ENCODE peak calls at places on chromosomes 1 and 21, in nine cellular contexts. W, V, B, H, G, A, F, E and S are unnamed samples.

GRCh38 chr1:86155061-86155806 is 1.3 kb downstream of the COL24A1 start:
- DNase-seq in W (peak; percentile 42), V (no peak), B (peak; percentile 72), H (no peak), G (peak; percentile 27), A (no peak), F (peak; percentile 60), E (no peak), S (no peak)

GRCh38 chr1:27564264-27564579 is 39.7 kb downstream of the AHDC1 start:
- DNase-seq in W (no peak), V (no peak), B (no peak), H (no peak), G (no peak), A (no peak), F (no peak), E (no peak), S (no peak)

GRCh38 chr1:88744142-88744541 is 60.1 kb downstream of the PKN2 start:
- DNase-seq in W (no peak), V (no peak), B (no peak), H (no peak), G (no peak), A (no peak), F (no peak), E (no peak), S (no peak)

GRCh38 chr1:44808063-44808937 is at the start of gene BTBD19:
- DNase-seq in W (peak; percentile 95), V (no peak), B (peak; percentile 87), H (no peak), G (peak; percentile 96), A (no peak), F (peak; percentile 94), E (no peak), S (peak; percentile 55)

GRCh38 chr1:205169248-205169647 is 42.3 kb downstream of the DSTYK start:
- DNase-seq in W (no peak), V (no peak), B (no peak), H (no peak), G (no peak), A (no peak), F (no peak), E (no peak), S (no peak)

GRCh38 chr1:101697057-101697456 is 299.7 kb downstream of the OLFM3 start:
- DNase-seq in W (peak; percentile 38), V (no peak), B (no peak), H (no peak), G (peak; percentile 32), A (no peak), F (no peak), E (no peak), S (no peak)

GRCh38 chr1:225476100-225476511 is 48.3 kb upstream of the LBR start:
- DNase-seq in W (no peak), V (no peak), B (no peak), H (no peak), G (no peak), A (no peak), F (no peak), E (no peak), S (no peak)

GRCh38 chr21:45542242-45542666 is at the start of gene SLC19A1:
- DNase-seq in W (peak; percentile 51), V (peak; percentile 42), B (peak; percentile 85), H (peak; percentile 78), G (peak; percentile 45), A (no peak), F (peak; percentile 80), E (peak; percentile 73), S (peak; percentile 64)

GRCh38 chr1:167095368-167095767 is 1.5 kb downstream of the STYXL2 start:
- DNase-seq in W (peak; percentile 34), V (peak; percentile 73), B (no peak), H (no peak), G (peak; percentile 35), A (no peak), F (no peak), E (no peak), S (no peak)

GRCh38 chr1:221439008-221439733 is 302.7 kb downstream of the DUSP10 start:
- DNase-seq in W (peak; percentile 51), V (peak; percentile 69), B (no peak), H (peak; percentile 70), G (peak; percentile 90), A (no peak), F (no peak), E (no peak), S (no peak)

GRCh38 chr1:155322571-155322952 is 1.9 kb downstream of the RUSC1 start:
- DNase-seq in W (peak; percentile 60), V (no peak), B (peak; percentile 82), H (no peak), G (peak; percentile 73), A (no peak), F (no peak), E (peak; percentile 33), S (no peak)

GRCh38 chr1:154873321-154873950 is 3.4 kb upstream of the KCNN3 start:
- DNase-seq in W (no peak), V (no peak), B (no peak), H (no peak), G (no peak), A (no peak), F (no peak), E (no peak), S (no peak)

GRCh38 chr1:226051356-226051755 is 11.2 kb upstream of the H3-3A start:
- DNase-seq in W (no peak), V (no peak), B (no peak), H (no peak), G (no peak), A (no peak), F (no peak), E (no peak), S (no peak)

GRCh38 chr1:77406661-77407060 is 124.8 kb downstream of the AK5 start:
- DNase-seq in W (no peak), V (no peak), B (no peak), H (no peak), G (peak; percentile 14), A (no peak), F (no peak), E (no peak), S (no peak)

GRCh38 chr1:100699744-100700143 is 19.8 kb upstream of the VCAM1 start:
- DNase-seq in W (peak; percentile 80), V (no peak), B (no peak), H (no peak), G (peak; percentile 74), A (no peak), F (no peak), E (no peak), S (no peak)

GRCh38 chr21:43916691-43917514 is 51.9 kb downstream of the AGPAT3 start:
- DNase-seq in W (peak; percentile 35), V (no peak), B (no peak), H (peak; percentile 84), G (no peak), A (no peak), F (no peak), E (no peak), S (peak; percentile 84)

GRCh38 chr21:43919871-43920801 is 55.1 kb downstream of the AGPAT3 start:
- DNase-seq in W (no peak), V (no peak), B (no peak), H (no peak), G (no peak), A (no peak), F (peak; percentile 21), E (no peak), S (no peak)

GRCh38 chr21:43917515-43918384 is 52.7 kb downstream of the AGPAT3 start:
- DNase-seq in W (no peak), V (no peak), B (no peak), H (peak; percentile 59), G (no peak), A (no peak), F (peak; percentile 8), E (no peak), S (no peak)

GRCh38 chr21:43919283-43919682 is 54.3 kb downstream of the AGPAT3 start:
- DNase-seq in W (no peak), V (no peak), B (no peak), H (no peak), G (no peak), A (no peak), F (no peak), E (no peak), S (no peak)

GRCh38 chr21:43918385-43918947 is 53.4 kb downstream of the AGPAT3 start:
- DNase-seq in W (no peak), V (no peak), B (no peak), H (no peak), G (no peak), A (no peak), F (peak; percentile 24), E (no peak), S (no peak)
- H3K4me1 ChIP-seq in W (no peaks in the 10 kb centered on the region), V (peaks cover 2% of the 10 kb centered on the region), B (no peaks in the 10 kb centered on the region), H (peaks cover 54% of the 10 kb centered on the region), G (peaks cover 32% of the 10 kb centered on the region), A (peaks cover 16% of the 10 kb centered on the region), F (no peaks in the 10 kb centered on the region), E (no peaks in the 10 kb centered on the region), S (peaks cover 58% of the 10 kb centered on the region)

GRCh38 chr1:17525996-17526686 is 13.4 kb upstream of the ARHGEF10L start:
- DNase-seq in W (no peak), V (no peak), B (no peak), H (no peak), G (no peak), A (no peak), F (no peak), E (no peak), S (no peak)
- H3K27ac ChIP-seq in W (no peak overlapping the region), V (no peak overlapping the region), B (no peak overlapping the region), H (no peak overlapping the region), G (no peak overlapping the region), A (peak overlapping the region; percentile 84), F (peak overlapping the region; percentile 29), E (no peak overlapping the region), S (no peak overlapping the region)

GRCh38 chr1:15525043-15525958 is 1.3 kb upstream of the CASP9 start:
- DNase-seq in W (no peak), V (peak; percentile 99), B (no peak), H (no peak), G (no peak), A (peak; percentile 98), F (peak; percentile 54), E (peak; percentile 24), S (no peak)
- H3K4me3 ChIP-seq in W (peak overlapping the region; percentile 68), V (peak overlapping the region; percentile 61), B (no peak overlapping the region), H (peak overlapping the region; percentile 71), G (peak overlapping the region; percentile 60), A (peak overlapping the region; percentile 98), F (peak overlapping the region; percentile 28), E (peak overlapping the region; percentile 83), S (peak overlapping the region; percentile 63)

DNA sequence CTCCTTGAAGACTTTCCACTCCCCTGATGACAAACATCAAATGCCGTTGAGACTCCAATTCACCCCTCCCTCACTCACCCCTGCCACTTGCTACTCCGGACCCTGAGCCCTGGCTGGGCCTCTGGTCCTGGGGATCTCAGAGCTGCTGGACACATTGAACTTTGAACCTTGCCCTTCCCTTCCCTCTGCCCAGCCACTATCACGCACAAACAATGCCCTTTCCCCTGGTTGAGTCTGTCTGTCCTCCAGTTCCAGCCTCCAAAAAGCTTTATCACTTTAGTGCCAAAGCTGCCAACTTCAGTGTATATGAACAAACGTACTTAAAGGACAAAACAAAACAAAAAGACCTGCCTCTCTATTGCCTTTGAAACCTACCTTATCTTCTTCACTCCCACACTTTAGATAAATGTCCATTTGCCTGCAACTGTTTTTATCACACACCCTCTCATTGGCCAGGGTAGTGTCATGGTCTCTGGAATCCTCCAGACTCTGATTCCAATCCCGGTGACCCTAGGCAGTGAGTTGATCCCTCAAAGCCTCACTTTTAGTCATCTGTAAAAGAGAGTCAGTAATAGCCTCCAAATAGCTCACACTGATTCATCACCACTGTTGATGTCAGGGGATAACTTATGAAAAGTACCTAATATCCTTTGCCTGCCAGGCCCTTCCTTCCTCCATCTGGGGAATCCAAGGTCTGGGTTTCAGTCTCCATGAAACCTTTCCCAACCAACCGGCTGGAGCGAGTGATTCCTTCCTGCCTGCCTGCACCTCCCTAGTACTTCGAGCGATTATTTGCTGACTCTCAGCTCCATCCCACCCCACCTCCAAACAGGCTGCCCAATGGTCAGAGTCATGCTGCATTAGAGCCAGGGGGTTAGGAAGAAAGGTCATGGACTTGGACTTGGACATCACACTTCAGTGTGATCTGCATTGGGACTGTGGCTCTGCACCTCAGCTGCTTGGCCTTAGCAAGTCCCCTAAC is 15.9 kb upstream of the SPOCD1 start:
- DNase-seq in W (no peak), V (no peak), B (no peak), H (no peak), G (peak; percentile 42), A (no peak), F (no peak), E (no peak), S (no peak)
- H3K4me1 ChIP-seq in W (peaks cover 4% of the 10 kb centered on the region), V (no peaks in the 10 kb centered on the region), B (no peaks in the 10 kb centered on the region), H (peaks cover 26% of the 10 kb centered on the region), G (peaks cover 2% of the 10 kb centered on the region), A (no peaks in the 10 kb centered on the region), F (no peaks in the 10 kb centered on the region), E (peaks cover 44% of the 10 kb centered on the region), S (peaks cover 28% of the 10 kb centered on the region)